ENCODE peak calls at places on chromosomes 6 and 20, in six cellular contexts. Y, D, B, Q, L and C are unnamed samples.

GRCh38 chr20:50379049-50379990 is 130.9 kb upstream of the PTPN1 start:
- DNase-seq in Y (no peak), B (no peak), L (no peak), D (no peak), Q (no peak), C (no peak)

GRCh38 chr6:167793421-167793820 is 33.3 kb upstream of the AFDN start:
- DNase-seq in Q (no peak), B (no peak), Y (no peak), D (no peak), L (no peak), C (no peak)

GRCh38 chr6:168239374-168239773 is 80.2 kb downstream of the DACT2 start:
- DNase-seq in D (no peak), L (no peak), Y (no peak), Q (no peak), B (no peak), C (no peak)

GRCh38 chr6:14635195-14635594 is 517.6 kb downstream of the CD83 start:
- DNase-seq in L (no peak), B (no peak), D (no peak), Y (no peak), Q (no peak), C (no peak)

GRCh38 chr20:57904706-57905105 is 194.9 kb upstream of the PMEPA1 start:
- DNase-seq in Y (no peak), D (no peak), L (no peak), Q (no peak), B (no peak), C (no peak)

GRCh38 chr6:148746363-148747144 is at the start of gene UST:
- DNase-seq in B (no peak), D (peak), Y (peak), Q (peak), L (no peak), C (peak)

GRCh38 chr20:32538526-32538918 is 46.6 kb downstream of the NOL4L start:
- DNase-seq in L (no peak), B (no peak), Y (no peak), Q (no peak), D (peak), C (peak)

GRCh38 chr20:17558154-17558940 is 11.5 kb upstream of the DSTN start:
- DNase-seq in B (peak), Y (peak), Q (peak), D (no peak), L (no peak), C (peak)

GRCh38 chr6:1838604-1839003 is 228.9 kb downstream of the FOXC1 start:
- DNase-seq in D (no peak), B (no peak), Y (no peak), Q (no peak), L (no peak), C (no peak)

GRCh38 chr6:129701721-129702455 is 8.1 kb downstream of the ARHGAP18 start:
- DNase-seq in Y (no peak), L (no peak), D (no peak), Q (no peak), B (no peak), C (no peak)

GRCh38 chr20:58142843-58143185 is 85.6 kb downstream of the ANKRD60 start:
- DNase-seq in B (no peak), Q (no peak), Y (no peak), L (no peak), D (no peak), C (no peak)

GRCh38 chr6:6386010-6386409 is 65.5 kb upstream of the F13A1 start:
- DNase-seq in Q (no peak), B (no peak), L (no peak), Y (no peak), D (no peak), C (peak)

GRCh38 chr20:48791666-48792071 is 36.1 kb downstream of the PREX1 start:
- DNase-seq in D (no peak), B (no peak), Y (no peak), Q (no peak), L (no peak), C (no peak)

GRCh38 chr6:126172151-126172550 is 167.8 kb upstream of the CENPW start:
- DNase-seq in Y (no peak), B (no peak), D (no peak), Q (no peak), L (no peak), C (no peak)

GRCh38 chr20:19835533-19836222 is 77.6 kb downstream of the RIN2 start:
- DNase-seq in L (no peak), B (no peak), D (peak), Y (no peak), Q (no peak), C (peak)

GRCh38 chr6:83463886-83464285 is 33.0 kb upstream of the ME1 start:
- DNase-seq in L (no peak), B (no peak), Y (no peak), Q (no peak), D (no peak), C (no peak)

GRCh38 chr6:168195712-168196111 is 116.7 kb upstream of the FRMD1 start:
- DNase-seq in L (no peak), D (no peak), B (no peak), Y (no peak), Q (peak), C (no peak)

GRCh38 chr6:30364591-30364990 is 19.6 kb downstream of the RPP21 start:
- DNase-seq in L (no peak), D (peak), Q (no peak), B (peak), Y (no peak), C (peak)

GRCh38 chr20:9492067-9492466 is 22.3 kb upstream of the LAMP5 start:
- DNase-seq in B (no peak), L (no peak), D (no peak), Y (no peak), Q (no peak), C (no peak)

GRCh38 chr20:8865636-8866035 is 203.3 kb upstream of the PLCB4 start:
- DNase-seq in B (no peak), D (no peak), L (no peak), Y (no peak), Q (no peak), C (no peak)

GRCh38 chr20:45163071-45163803 is 11.5 kb upstream of the PI3 start:
- DNase-seq in B (no peak), L (no peak), Y (no peak), Q (no peak), D (no peak), C (no peak)

GRCh38 chr20:3766381-3766780 is 1.2 kb downstream of the ADISSP start:
- DNase-seq in B (no peak), Q (no peak), Y (no peak), D (no peak), L (no peak), C (no peak)

GRCh38 chr20:35040090-35040489 is 52.5 kb downstream of the TRPC4AP start:
- DNase-seq in Y (no peak), D (no peak), L (no peak), B (no peak), Q (no peak), C (no peak)

GRCh38 chr6:117352466-117353081 is 73.2 kb downstream of the ROS1 start:
- DNase-seq in L (no peak), B (peak), D (no peak), Q (no peak), Y (no peak), C (peak)

DNA sequence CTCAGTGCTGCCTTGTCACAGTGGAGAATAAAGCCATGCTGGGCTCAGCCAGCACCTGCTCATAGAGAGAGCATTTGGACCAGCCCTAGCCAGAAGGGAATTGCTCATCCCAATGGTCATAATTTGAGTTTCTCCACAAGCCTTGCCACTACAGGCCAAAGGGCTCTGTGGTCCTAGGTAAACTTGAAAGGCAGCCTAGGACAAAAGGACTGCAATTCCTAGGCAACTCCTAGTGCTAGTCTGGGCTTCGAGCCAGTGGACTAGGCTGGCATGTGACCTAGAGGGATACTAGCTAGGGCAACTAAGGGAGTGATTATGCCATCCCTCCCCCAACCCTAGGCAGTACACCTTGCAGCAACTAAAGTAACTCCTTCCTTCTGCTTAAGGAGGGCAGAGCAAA is 516.2 kb downstream of the BCKDHB start:
- DNase-seq in B (no peak), L (no peak), D (no peak), Q (no peak), Y (no peak), C (peak)
- TF ChIP-seq CREB1 in B (no peak), L (no peak), D (no peak), Q (no peak), Y (no peak), C (no peak)

GRCh38 chr6:146905313-146905712 is 298.9 kb upstream of the STXBP5 start:
- DNase-seq in D (no peak), L (no peak), Q (no peak), Y (no peak), B (peak), C (no peak)
- TF ChIP-seq CREB1 in D (no peak), L (no peak), Q (no peak), Y (no peak), B (no peak), C (no peak)

DNA sequence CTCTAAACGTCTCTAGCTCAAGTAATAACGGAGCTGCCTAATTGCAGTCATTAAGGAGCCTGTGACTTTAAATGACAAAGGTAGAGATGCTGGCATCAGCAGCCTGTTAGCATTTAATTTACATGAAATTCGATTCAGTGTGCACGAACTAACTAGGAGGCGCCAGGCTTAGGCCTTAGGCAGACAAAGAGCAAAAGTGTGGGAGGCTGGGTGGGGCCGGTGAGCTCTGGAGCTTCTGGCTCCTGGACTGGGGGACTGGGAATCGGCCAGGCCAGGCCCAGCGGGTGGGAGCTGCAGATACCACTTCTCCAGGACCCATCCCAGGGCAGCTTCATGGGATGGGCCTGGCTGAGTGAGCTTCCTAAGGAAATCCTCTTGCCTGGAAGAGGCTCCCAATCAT is 170.0 kb upstream of the AGPAT4 start:
- DNase-seq in Q (peak), L (no peak), D (peak), B (no peak), Y (peak), C (peak)
- TF ChIP-seq CREB1 in Q (no peak), L (no peak), D (no peak), B (no peak), Y (no peak), C (no peak)

DNA sequence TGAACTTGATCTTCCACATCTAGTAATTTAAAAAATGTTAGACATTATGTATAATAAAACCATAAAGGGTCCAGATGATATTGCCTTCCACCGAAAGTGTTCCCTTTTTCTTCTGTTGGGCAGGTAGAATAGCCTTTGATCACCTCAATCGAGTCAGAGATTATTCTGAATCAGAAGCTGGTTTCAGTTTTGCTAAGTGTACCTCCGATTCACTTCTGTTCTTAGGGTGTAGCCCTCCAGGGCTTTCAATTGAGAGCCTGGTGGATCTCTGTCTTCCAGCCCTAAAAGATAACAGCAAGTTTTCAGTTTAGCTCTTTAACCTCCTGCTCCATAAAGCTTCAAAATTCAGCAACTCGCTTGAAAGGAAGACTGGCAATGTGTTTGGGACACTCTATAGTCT is 21.1 kb upstream of the AIG1 start:
- DNase-seq in D (no peak), Y (no peak), B (no peak), L (no peak), Q (no peak), C (no peak)
- TF ChIP-seq CREB1 in D (no peak), Y (no peak), B (no peak), L (no peak), Q (no peak), C (no peak)

GRCh38 chr6:115602471-115602870 is 458.2 kb downstream of the FRK start:
- DNase-seq in Q (no peak), Y (no peak), L (no peak), B (no peak), D (no peak), C (no peak)
- TF ChIP-seq CREB1 in Q (no peak), Y (no peak), L (no peak), B (no peak), D (no peak), C (no peak)

DNA sequence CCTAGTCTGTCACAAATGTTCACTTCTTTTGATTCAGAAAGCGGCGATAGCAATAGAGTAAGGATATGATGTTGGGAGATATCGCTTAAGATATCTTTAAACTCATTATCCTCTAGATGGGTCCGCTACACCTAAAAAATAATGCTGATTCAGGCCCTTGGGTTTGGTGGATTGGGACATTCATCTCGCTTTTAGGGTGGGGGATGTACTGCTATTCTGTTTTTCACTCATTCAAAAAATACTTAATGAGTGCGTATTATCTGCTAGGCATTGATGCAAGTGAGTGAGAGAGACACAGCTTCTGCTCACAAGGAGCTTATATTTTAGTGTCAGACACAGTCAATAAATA is 118.3 kb upstream of the SUPT3H start:
- DNase-seq in Q (no peak), Y (no peak), D (no peak), L (no peak), B (no peak), C (no peak)
- TF ChIP-seq CREB1 in Q (no peak), Y (no peak), D (no peak), L (no peak), B (no peak), C (no peak)

GRCh38 chr6:100881707-100882040 is 545 bp upstream of the ASCC3 start:
- DNase-seq in Q (no peak), L (no peak), B (no peak), Y (no peak), D (no peak), C (no peak)

GRCh38 chr6:100877851-100878250 is 3.3 kb downstream of the ASCC3 start:
- DNase-seq in B (no peak), Y (no peak), D (no peak), L (no peak), Q (no peak), C (peak)

GRCh38 chr6:100880901-100881706 is at the start of gene ASCC3:
- DNase-seq in D (peak), B (peak), L (peak), Q (peak), Y (peak), C (peak)

GRCh38 chr6:100879317-100879716 is 1.8 kb downstream of the ASCC3 start:
- DNase-seq in Y (no peak), Q (no peak), L (no peak), B (no peak), D (no peak), C (peak)

GRCh38 chr6:100880149-100880900 is 804 bp downstream of the ASCC3 start:
- DNase-seq in Q (no peak), B (peak), Y (no peak), L (no peak), D (no peak), C (no peak)
- TF ChIP-seq CREB1 in Q (no peak), B (no peak), Y (no peak), L (no peak), D (no peak), C (no peak)

GRCh38 chr6:45415778-45416518 is 38.2 kb upstream of the SUPT3H start:
- DNase-seq in L (no peak), D (no peak), B (no peak), Y (no peak), Q (no peak), C (no peak)

GRCh38 chr6:45417461-45417860 is 39.7 kb upstream of the SUPT3H start:
- DNase-seq in D (no peak), B (no peak), Q (no peak), L (no peak), Y (no peak), C (no peak)

GRCh38 chr6:45416700-45417099 is 39.0 kb upstream of the SUPT3H start:
- DNase-seq in Y (no peak), Q (no peak), L (no peak), D (no peak), B (no peak), C (no peak)

GRCh38 chr6:45415315-45415714 is 37.6 kb upstream of the SUPT3H start:
- DNase-seq in Y (no peak), D (peak), Q (no peak), B (no peak), L (no peak), C (no peak)

GRCh38 chr6:45411959-45412358 is 34.2 kb upstream of the SUPT3H start:
- DNase-seq in Y (no peak), B (no peak), D (no peak), L (no peak), Q (no peak), C (no peak)
- TF ChIP-seq CREB1 in Y (no peak), B (no peak), D (no peak), L (no peak), Q (no peak), C (no peak)